ENCODE peak calls at places on chromosomes 11 and 22, in nine cellular contexts. P is ovary, K is SK-N-SH, V is lung, T is cardiac muscle cell, W is IMR-90, D is MM.1S, I is fibroblast of lung, U is dorsolateral prefrontal cortex. O is an unnamed sample. For H3K27me3, the result is how much of the 10 kb centered on the place peaks cover.

GRCh38 chr11:66100272-66101037 is 30.4 kb downstream of the PACS1 start:
- DNase-seq in U (peak), P (peak), K (peak), D (no peak), T (no peak), V (peak), I (no peak), W (no peak), O (no peak)

GRCh38 chr22:19122143-19122751 is at the start of gene DGCR2:
- DNase-seq in I (peak), D (peak), T (peak), U (peak), V (peak), K (peak), P (peak), W (peak), O (peak)

GRCh38 chr11:70271635-70271953 is 1.1 kb downstream of the PPFIA1 start:
- DNase-seq in I (no peak), P (no peak), K (no peak), D (no peak), T (no peak), V (no peak), W (no peak), U (no peak), O (no peak)

GRCh38 chr22:44193537-44193896 is 12.8 kb downstream of the PARVG start:
- DNase-seq in P (no peak), V (no peak), U (no peak), W (no peak), D (peak), T (no peak), I (no peak), K (no peak), O (no peak)

GRCh38 chr11:65778431-65778900 is 2.3 kb downstream of the AP5B1 start:
- DNase-seq in I (no peak), V (no peak), U (no peak), P (no peak), W (no peak), D (no peak), K (no peak), T (no peak), O (no peak)

GRCh38 chr22:19632671-19633148 is 81.6 kb upstream of the SEPTIN5 start:
- DNase-seq in U (no peak), K (peak), T (no peak), P (no peak), D (no peak), I (no peak), W (no peak), V (no peak), O (no peak)

GRCh38 chr11:38530226-38530625 is 1932.2 kb upstream of the RAG2 start:
- DNase-seq in D (no peak), U (no peak), W (no peak), V (no peak), T (no peak), K (no peak), I (no peak), P (no peak), O (no peak)

GRCh38 chr11:12845739-12846358 is 163.3 kb upstream of the RASSF10 start:
- DNase-seq in W (peak), I (peak), K (peak), T (no peak), D (peak), V (no peak), U (no peak), P (no peak), O (peak)

GRCh38 chr22:32674925-32675825 is 126.3 kb upstream of the TIMP3 start:
- DNase-seq in U (no peak), D (peak), W (no peak), P (no peak), V (no peak), K (no peak), T (peak), I (no peak), O (no peak)

GRCh38 chr22:42945736-42946135 is 69.2 kb downstream of the PACSIN2 start:
- DNase-seq in I (no peak), V (no peak), T (no peak), W (no peak), P (no peak), K (no peak), U (no peak), D (no peak), O (no peak)

DNA sequence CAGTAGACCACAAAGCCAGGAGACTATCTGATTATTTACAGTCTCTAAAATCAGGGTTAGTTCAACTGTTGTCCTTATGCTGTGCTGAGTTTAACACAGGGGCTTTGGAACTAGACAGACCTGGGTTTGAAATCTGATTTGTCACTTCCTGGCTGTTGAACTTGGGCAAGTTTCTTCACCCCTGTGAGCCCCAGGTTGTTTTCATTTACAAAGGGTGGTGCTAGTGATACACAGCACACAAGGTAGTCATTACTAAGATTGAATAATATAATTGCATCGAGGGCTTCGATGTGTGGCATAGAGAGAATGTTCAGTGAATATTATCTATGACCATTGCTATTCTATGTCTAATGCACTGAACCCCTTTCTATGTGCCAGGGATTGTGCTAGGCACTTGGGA is 36.4 kb downstream of the CLMP start:
- DNase-seq in V (no peak), T (no peak), D (no peak), I (no peak), U (no peak), W (no peak), K (no peak), P (no peak), O (no peak)
- H3K27ac ChIP-seq in V (no peak), T (peak), D (no peak), I (no peak), U (no peak), W (peak), K (peak), P (no peak), O (no peak)

GRCh38 chr11:124875943-124876817 is 10.9 kb downstream of the ROBO3 start:
- DNase-seq in P (peak), I (peak), T (peak), W (peak), V (peak), U (peak), D (peak), K (peak), O (peak)

GRCh38 chr11:124876818-124877630 is 11.8 kb downstream of the ROBO3 start:
- DNase-seq in P (peak), K (no peak), W (no peak), V (no peak), D (no peak), T (no peak), I (no peak), U (no peak), O (no peak)

GRCh38 chr11:124878497-124879228 is 13.4 kb downstream of the ROBO3 start:
- DNase-seq in I (no peak), V (no peak), U (no peak), P (no peak), K (peak), D (no peak), W (no peak), T (no peak), O (no peak)

GRCh38 chr11:124879229-124879998 is 14.2 kb downstream of the ROBO3 start:
- DNase-seq in P (no peak), V (no peak), D (no peak), U (no peak), I (no peak), W (no peak), K (no peak), T (no peak), O (no peak)

DNA sequence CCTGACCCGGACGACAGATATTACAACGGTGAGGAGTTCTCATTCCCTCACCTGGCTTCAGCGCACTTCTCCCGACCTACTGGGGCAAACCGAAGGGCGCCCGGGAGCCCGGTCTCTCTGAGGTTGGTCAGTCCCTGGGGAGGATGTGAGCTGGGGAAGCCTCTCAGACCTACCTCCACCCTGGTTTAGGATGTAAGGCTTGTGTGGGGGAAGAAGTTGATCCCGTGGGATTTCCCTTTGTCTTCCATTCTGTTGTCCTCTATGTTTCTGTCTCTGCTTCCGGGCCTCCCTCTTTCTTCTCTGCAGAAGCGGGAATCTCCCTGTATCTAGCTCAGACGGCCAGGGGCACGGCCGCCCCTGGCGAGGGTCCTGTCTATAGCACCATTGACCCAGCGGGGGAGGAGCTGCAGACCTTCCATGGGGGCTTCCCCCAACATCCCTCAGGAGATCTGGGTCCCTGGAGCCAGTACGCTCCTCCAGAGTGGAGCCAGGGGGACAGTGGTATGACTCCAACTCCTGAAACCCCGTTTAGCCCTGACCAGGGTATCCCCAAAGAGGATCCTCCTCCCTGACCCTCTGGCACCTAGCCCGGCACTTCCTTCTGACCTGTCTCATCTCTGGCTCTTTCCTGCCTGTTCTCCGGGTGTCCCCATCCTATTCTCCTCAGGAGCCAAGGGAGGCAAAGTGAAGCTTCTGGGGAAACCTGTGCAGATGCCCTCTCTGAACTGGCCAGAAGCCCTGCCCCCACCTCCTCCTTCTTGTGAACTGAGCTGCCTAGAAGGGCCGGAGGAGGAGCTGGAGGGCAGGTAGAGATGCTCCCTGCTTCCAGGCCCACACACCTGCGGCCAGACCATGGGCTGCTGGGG is 12.6 kb downstream of the ROBO3 start:
- DNase-seq in V (no peak), K (no peak), D (no peak), I (no peak), U (no peak), W (no peak), T (no peak), P (no peak), O (no peak)
- H3K27me3 ChIP-seq in V (under half), K (under half), D (under half), I (under half), U (under half), W (under half), T (under half), P (under half), O (under half)

DNA sequence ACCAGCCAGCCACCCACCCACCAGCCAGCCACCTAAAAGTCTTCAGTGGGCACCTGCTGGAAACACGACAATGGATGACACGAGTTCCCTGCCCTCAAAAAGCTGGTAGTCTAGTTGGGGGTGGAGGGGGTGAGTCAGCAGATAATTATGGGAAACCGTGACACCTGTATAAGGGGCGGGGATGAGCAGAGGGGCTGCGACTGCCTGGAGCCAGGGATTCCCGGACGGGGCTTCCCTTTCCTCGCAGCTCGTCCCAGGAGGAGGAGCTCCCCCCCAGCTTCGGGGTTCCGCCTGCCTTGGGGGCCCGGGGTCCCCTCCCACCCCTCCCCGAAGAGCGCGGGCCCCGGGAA is 2.3 kb upstream of the RTN4RL2 start:
- DNase-seq in T (no peak), V (no peak), D (no peak), K (no peak), U (no peak), P (no peak), I (no peak), W (no peak), O (no peak)
- TF ChIP-seq CTCF in T (no peak), V (no peak), D (no peak), K (no peak), U (no peak), P (no peak), I (no peak), W (no peak), O (no peak)

DNA sequence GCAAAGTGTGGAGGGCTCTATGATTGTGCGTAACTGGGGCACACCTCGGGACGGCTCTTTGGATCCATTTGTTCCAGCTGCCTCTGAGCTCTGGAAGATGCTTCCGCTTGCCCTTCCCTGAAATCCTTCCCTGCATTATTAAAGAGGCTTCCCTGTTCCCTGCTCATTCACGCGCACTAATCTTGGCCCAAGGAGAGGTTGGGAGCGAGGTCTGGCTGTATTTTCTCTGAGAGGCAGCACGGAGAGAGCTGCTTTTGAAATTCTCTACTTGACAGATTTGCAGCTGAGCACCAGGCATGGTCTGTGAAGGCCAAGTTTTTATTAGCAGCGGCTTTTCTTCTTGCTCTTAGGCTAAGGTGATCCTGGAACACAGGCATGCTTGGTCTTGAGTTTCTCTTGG is 94.8 kb upstream of the NTM start:
- DNase-seq in T (no peak), K (no peak), V (no peak), D (no peak), I (no peak), U (no peak), P (no peak), W (no peak), O (no peak)
- H3K27ac ChIP-seq in T (peak), K (no peak), V (no peak), D (no peak), I (no peak), U (no peak), P (no peak), W (no peak), O (no peak)

DNA sequence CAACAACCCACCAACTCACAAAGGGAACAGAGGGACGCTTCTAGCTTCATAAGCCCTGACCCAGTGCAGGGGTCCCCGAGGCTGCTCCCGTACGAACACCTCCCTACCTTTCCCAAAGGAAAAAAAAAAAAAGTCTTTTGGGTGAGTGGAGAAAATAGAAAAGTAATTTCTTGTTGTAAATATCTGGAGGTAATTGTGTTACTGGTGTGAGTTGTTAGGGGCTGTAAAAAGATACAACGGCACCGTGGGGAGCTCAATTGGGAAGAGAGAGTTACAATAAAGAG is 3.4 kb downstream of the PAX6 start:
- DNase-seq in D (no peak), T (no peak), P (no peak), I (no peak), W (no peak), U (no peak), K (no peak), V (no peak), O (no peak)
- H3K27me3 ChIP-seq in D (half or more), T (half or more), P (under half), I (half or more), W (half or more), U (half or more), K (half or more), V (under half), O (half or more)

O was measured in WERI-Rb-1.